ENCODE peak calls at places on chromosomes 4 and X, in nine cellular contexts. C, L, G, D, X, I, V, E and S are unnamed samples.
A peak's percentile ranks its signal among the peaks of the same experiment; 100 is the strongest.

GRCh38 chr4:121070696-121071639 is 1.4 kb downstream of the NDNF start:
- DNase-seq in C (peak; percentile 78), L (no peak), G (no peak), D (no peak), X (peak; percentile 68), I (no peak), V (peak; percentile 67), E (peak; percentile 13), S (no peak)

GRCh38 chrX:94057385-94057784 is 383.4 kb downstream of the FAM133A start:
- DNase-seq in C (no peak), L (no peak), G (no peak), D (no peak), X (no peak), I (no peak), V (no peak), E (no peak), S (no peak)

GRCh38 chrX:65596270-65596669 is 61.7 kb upstream of the LAS1L start:
- DNase-seq in C (no peak), L (no peak), G (no peak), D (no peak), X (no peak), I (peak; percentile 13), V (peak; percentile 24), E (peak; percentile 54), S (no peak)

GRCh38 chr4:29405151-29405550 is 1315.0 kb upstream of the PCDH7 start:
- DNase-seq in C (no peak), L (no peak), G (no peak), D (no peak), X (no peak), I (no peak), V (no peak), E (no peak), S (no peak)

GRCh38 chr4:5812506-5813229 is 80.2 kb downstream of the CRMP1 start:
- DNase-seq in C (peak; percentile 64), L (no peak), G (no peak), D (peak; percentile 35), X (no peak), I (peak; percentile 77), V (no peak), E (peak; percentile 36), S (peak; percentile 54)

GRCh38 chr4:150004481-150004880 is 73.8 kb upstream of the DCLK2 start:
- DNase-seq in C (no peak), L (no peak), G (no peak), D (no peak), X (no peak), I (no peak), V (no peak), E (peak; percentile 80), S (no peak)

GRCh38 chr4:8731364-8731763 is 138.8 kb downstream of the CPZ start:
- DNase-seq in C (peak; percentile 54), L (no peak), G (peak; percentile 70), D (peak; percentile 38), X (peak; percentile 40), I (no peak), V (peak; percentile 5), E (no peak), S (peak; percentile 41)

GRCh38 chr4:11615601-11616000 is 186.9 kb upstream of the HS3ST1 start:
- DNase-seq in C (no peak), L (no peak), G (no peak), D (no peak), X (no peak), I (no peak), V (no peak), E (no peak), S (no peak)

GRCh38 chr4:185113340-185113739 is 29.7 kb upstream of the SLC25A4 start:
- DNase-seq in C (no peak), L (no peak), G (no peak), D (no peak), X (no peak), I (no peak), V (no peak), E (no peak), S (no peak)

GRCh38 chrX:13845721-13846378 is 29.0 kb upstream of the GPM6B start:
- DNase-seq in C (no peak), L (no peak), G (no peak), D (no peak), X (no peak), I (no peak), V (no peak), E (no peak), S (no peak)

GRCh38 chr4:146654648-146654975 is 15.9 kb downstream of the POU4F2 start:
- DNase-seq in C (no peak), L (no peak), G (peak; percentile 0), D (no peak), X (no peak), I (no peak), V (no peak), E (peak; percentile 24), S (no peak)

GRCh38 chrX:42992199-42992943 is 214.4 kb upstream of the PPP1R2C start:
- DNase-seq in C (no peak), L (no peak), G (no peak), D (no peak), X (no peak), I (no peak), V (no peak), E (peak; percentile 70), S (no peak)

DNA sequence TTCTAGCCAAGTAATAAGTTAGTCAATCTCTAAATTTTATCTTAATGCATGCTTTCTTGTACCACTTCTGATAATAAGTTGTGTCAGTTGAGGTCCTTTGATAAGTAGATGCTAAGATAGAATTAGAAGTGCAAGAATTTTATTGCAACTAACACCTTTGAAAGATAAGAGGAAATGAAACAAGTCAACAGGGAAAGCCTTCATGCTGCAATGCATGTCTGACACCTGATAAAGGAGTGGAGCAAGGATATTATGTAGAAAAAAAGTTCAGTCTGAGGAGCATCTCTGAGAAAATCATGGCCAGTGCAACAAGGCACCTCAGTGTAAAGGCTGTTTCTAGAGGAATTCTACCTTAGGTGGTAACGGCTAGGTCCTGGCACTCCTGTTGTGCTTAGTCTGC is 210.7 kb upstream of the PPP1R2C start:
- DNase-seq in C (no peak), L (no peak), G (no peak), D (no peak), X (no peak), I (no peak), V (no peak), E (no peak), S (no peak)
- H3K4me1 ChIP-seq in C (no peaks in the 10 kb centered on the region), L (no peaks in the 10 kb centered on the region), G (no peaks in the 10 kb centered on the region), D (no peaks in the 10 kb centered on the region), X (no peaks in the 10 kb centered on the region), I (no peaks in the 10 kb centered on the region), V (no peaks in the 10 kb centered on the region), E (peaks cover 27% of the 10 kb centered on the region), S (peaks cover 8% of the 10 kb centered on the region)

GRCh38 chr4:177008836-177009501 is 216.2 kb upstream of the VEGFC start:
- DNase-seq in C (no peak), L (no peak), G (no peak), D (no peak), X (no peak), I (no peak), V (no peak), E (no peak), S (no peak)

GRCh38 chr4:177010421-177010820 is 217.7 kb upstream of the VEGFC start:
- DNase-seq in C (no peak), L (no peak), G (no peak), D (no peak), X (no peak), I (no peak), V (no peak), E (no peak), S (no peak)

GRCh38 chr4:177006331-177006730 is 213.6 kb upstream of the VEGFC start:
- DNase-seq in C (no peak), L (no peak), G (no peak), D (no peak), X (no peak), I (no peak), V (no peak), E (no peak), S (no peak)

GRCh38 chr4:177005801-177006230 is 213.1 kb upstream of the VEGFC start:
- DNase-seq in C (no peak), L (no peak), G (no peak), D (no peak), X (no peak), I (no peak), V (no peak), E (peak; percentile 41), S (no peak)

DNA sequence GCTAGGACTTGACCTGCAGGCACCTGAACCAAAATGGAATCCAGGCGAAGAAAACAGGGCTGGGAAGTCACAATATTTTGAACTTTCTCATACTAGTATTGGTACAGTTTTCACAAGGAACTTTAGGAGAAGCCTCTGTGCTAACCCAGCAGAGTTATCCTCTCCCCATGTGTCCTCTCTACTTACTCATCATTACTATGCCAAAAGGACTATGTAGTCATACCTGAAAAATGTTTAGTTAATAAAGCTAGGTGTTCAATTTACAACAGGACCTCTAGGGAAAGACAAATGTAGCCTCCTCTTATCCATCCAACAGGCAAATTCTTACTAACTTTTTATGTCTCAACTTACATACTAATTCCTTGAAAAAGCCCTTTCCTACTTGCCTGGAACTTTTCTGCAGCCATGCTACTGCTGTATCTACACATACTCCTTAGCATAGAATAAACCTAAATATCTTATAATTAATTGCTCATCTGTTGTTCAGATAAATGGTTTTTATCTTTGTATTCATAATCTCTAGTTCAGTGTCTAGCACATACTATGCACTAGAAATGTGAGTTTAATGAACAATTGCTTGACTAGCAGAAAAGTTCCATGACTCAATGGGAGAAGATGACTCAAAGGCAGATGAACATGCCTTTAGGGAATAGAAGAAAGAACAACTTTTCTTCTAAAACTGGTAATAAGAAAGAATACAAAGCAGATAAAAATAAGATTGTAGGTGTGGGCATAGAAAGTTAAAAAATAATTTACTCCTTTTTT is 215.5 kb upstream of the VEGFC start:
- DNase-seq in C (no peak), L (no peak), G (no peak), D (no peak), X (no peak), I (no peak), V (no peak), E (no peak), S (no peak)
- H3K27ac ChIP-seq in C (no peak overlapping the region), L (no peak overlapping the region), G (no peak overlapping the region), D (no peak overlapping the region), X (no peak overlapping the region), I (no peak overlapping the region), V (no peak overlapping the region), E (no peak overlapping the region), S (no peak overlapping the region)

GRCh38 chr4:140133576-140133975 is 20.4 kb downstream of the MAML3 start:
- DNase-seq in C (no peak), L (no peak), G (no peak), D (no peak), X (no peak), I (no peak), V (no peak), E (no peak), S (no peak)
- TF ChIP-seq POLR2AphosphoS5 in C (no peak), L (no peak), G (no peak), D (no peak), X (no peak), I (no peak), V (no peak), E (no peak), S (no peak)

GRCh38 chrX:10697552-10697951 is 77.2 kb upstream of the MID1 start:
- DNase-seq in C (no peak), L (no peak), G (no peak), D (no peak), X (no peak), I (no peak), V (no peak), E (no peak), S (no peak)

DNA sequence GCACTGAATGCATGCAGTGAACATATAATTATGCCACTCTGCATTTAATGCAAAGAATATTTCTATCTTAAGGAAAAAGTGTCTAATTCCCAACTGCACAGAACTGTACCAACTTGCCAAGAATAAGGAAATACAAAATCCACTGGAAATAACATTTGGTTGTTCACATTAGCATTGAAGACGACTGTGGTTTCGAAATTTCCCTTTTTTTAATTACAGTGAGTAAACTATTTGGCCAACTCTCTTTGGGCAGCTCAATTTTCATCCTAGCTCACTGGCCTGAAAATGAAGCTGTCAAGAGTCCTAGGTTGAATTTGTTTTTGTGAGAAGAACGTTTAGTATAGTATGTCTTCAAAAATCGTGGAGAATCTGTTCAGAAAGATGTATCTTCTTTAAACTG is 81.6 kb upstream of the MID1 start:
- DNase-seq in C (no peak), L (no peak), G (no peak), D (no peak), X (no peak), I (no peak), V (no peak), E (no peak), S (no peak)
- H3K4me1 ChIP-seq in C (no peaks in the 10 kb centered on the region), L (no peaks in the 10 kb centered on the region), G (no peaks in the 10 kb centered on the region), D (no peaks in the 10 kb centered on the region), X (no peaks in the 10 kb centered on the region), I (no peaks in the 10 kb centered on the region), V (no peaks in the 10 kb centered on the region), E (no peaks in the 10 kb centered on the region), S (no peaks in the 10 kb centered on the region)